ENCODE peak calls at places on chromosomes 5 and 9, in five cellular contexts. Z is iris pigment epithelial cell, C is mucosa of gallbladder, X is epithelial cell of esophagus, O is NCI-H226. R is an unnamed sample.

GRCh38 chr5:93604119-93604963 is 21.3 kb downstream of the NR2F1 start:
- DNase-seq in Z (peak; percentile 80), C (no peak), X (peak; percentile 35), O (no peak), R (no peak)

GRCh38 chr9:121282309-121283071 is 14.5 kb downstream of the GSN start:
- DNase-seq in Z (peak; percentile 70), C (peak; percentile 63), X (no peak), O (peak; percentile 53), R (no peak)

GRCh38 chr5:107602896-107603295 is 67.8 kb downstream of the EFNA5 start:
- DNase-seq in Z (no peak), C (no peak), X (no peak), O (no peak), R (peak; percentile 8)

GRCh38 chr5:16737620-16738364 is 121.0 kb upstream of the RETREG1 start:
- DNase-seq in Z (no peak), C (no peak), X (no peak), O (no peak), R (no peak)

GRCh38 chr5:133219296-133219695 is 167.5 kb downstream of the HSPA4 start:
- DNase-seq in Z (no peak), C (no peak), X (no peak), O (no peak), R (no peak)

GRCh38 chr9:98479967-98480847 is 224.8 kb upstream of the TBC1D2 start:
- DNase-seq in Z (peak; percentile 47), C (no peak), X (peak; percentile 59), O (no peak), R (no peak)

GRCh38 chr9:96015876-96016686 is 140.6 kb downstream of the ERCC6L2 start:
- DNase-seq in Z (no peak), C (no peak), X (no peak), O (no peak), R (no peak)

GRCh38 chr9:22343218-22343611 is 103.4 kb upstream of the DMRTA1 start:
- DNase-seq in Z (no peak), C (no peak), X (no peak), O (no peak), R (no peak)

GRCh38 chr5:134506054-134507039 is 19.1 kb upstream of the JADE2 start:
- DNase-seq in Z (peak; percentile 15), C (peak; percentile 94), X (no peak), O (peak; percentile 50), R (no peak)

R was measured in SK-MEL-5.